ENCODE peak calls at places on chromosomes 1 and 21, in six cellular contexts. U, X, N, E, R and W are unnamed samples.

GRCh38 chr1:110785055-110785454 is 87.9 kb upstream of the CD53 start:
- DNase-seq in U (no peak), X (no peak), N (no peak), E (no peak), R (no peak), W (no peak)

GRCh38 chr1:119046429-119047039 is 58.4 kb upstream of the TBX15 start:
- DNase-seq in U (no peak), X (peak), N (no peak), E (no peak), R (no peak), W (no peak)

GRCh38 chr1:206110161-206110560 is 7.0 kb downstream of the AVPR1B start:
- DNase-seq in U (no peak), X (no peak), N (no peak), E (no peak), R (no peak), W (no peak)

GRCh38 chr1:209883341-209883971 is 54.6 kb upstream of the SYT14 start:
- DNase-seq in U (no peak), X (no peak), N (no peak), E (no peak), R (peak), W (no peak)

GRCh38 chr1:39540504-39541031 is 36.0 kb downstream of the PABPC4 start:
- DNase-seq in U (peak), X (no peak), N (no peak), E (no peak), R (no peak), W (peak)

GRCh38 chr1:23865543-23865930 is 2.6 kb downstream of the FUCA1 start:
- DNase-seq in U (peak), X (peak), N (no peak), E (no peak), R (no peak), W (no peak)

GRCh38 chr1:211127166-211127565 is 6.8 kb downstream of the KCNH1 start:
- DNase-seq in U (no peak), X (no peak), N (no peak), E (no peak), R (no peak), W (no peak)

GRCh38 chr1:162916407-162916806 is 55.4 kb upstream of the CCDC190 start:
- DNase-seq in U (no peak), X (no peak), N (no peak), E (no peak), R (no peak), W (no peak)

GRCh38 chr1:150498342-150498741 is 9.6 kb upstream of the ECM1 start:
- DNase-seq in U (no peak), X (no peak), N (no peak), E (no peak), R (no peak), W (no peak)

GRCh38 chr1:185816460-185816859 is 82.3 kb downstream of the HMCN1 start:
- DNase-seq in U (no peak), X (no peak), N (no peak), E (no peak), R (no peak), W (no peak)

GRCh38 chr1:9311489-9311888 is 18.8 kb downstream of the SPSB1 start:
- DNase-seq in U (no peak), X (no peak), N (no peak), E (no peak), R (no peak), W (no peak)

GRCh38 chr1:165696625-165697100 is 1.7 kb downstream of the ALDH9A1 start:
- DNase-seq in U (no peak), X (no peak), N (no peak), E (no peak), R (peak), W (no peak)

GRCh38 chr1:91803133-91803532 is 82.8 kb downstream of the TGFBR3 start:
- DNase-seq in U (no peak), X (no peak), N (no peak), E (no peak), R (no peak), W (no peak)

GRCh38 chr1:93488222-93488621 is 40.3 kb downstream of the FNBP1L start:
- DNase-seq in U (no peak), X (no peak), N (no peak), E (no peak), R (no peak), W (no peak)

GRCh38 chr1:16111771-16112557 is 38.5 kb upstream of the FAM131C start:
- DNase-seq in U (peak), X (no peak), N (no peak), E (no peak), R (no peak), W (no peak)

GRCh38 chr1:110053557-110054428 is 16.7 kb downstream of the ALX3 start:
- DNase-seq in U (peak), X (no peak), N (peak), E (peak), R (peak), W (no peak)

GRCh38 chr1:151705739-151706463 is 10.7 kb downstream of the CELF3 start:
- DNase-seq in U (no peak), X (no peak), N (no peak), E (peak), R (no peak), W (no peak)

GRCh38 chr1:94693029-94693428 is 127.1 kb upstream of the SLC44A3 start:
- DNase-seq in U (no peak), X (no peak), N (no peak), E (no peak), R (peak), W (no peak)

GRCh38 chr21:41545500-41546359 is 37.8 kb upstream of the TMPRSS2 start:
- DNase-seq in U (no peak), X (no peak), N (no peak), E (no peak), R (no peak), W (no peak)

GRCh38 chr1:187244623-187245022 is 415.9 kb downstream of the PLA2G4A start:
- DNase-seq in U (no peak), X (no peak), N (peak), E (no peak), R (no peak), W (no peak)

GRCh38 chr1:109704173-109704572 is 7.9 kb upstream of the GSTM5 start:
- DNase-seq in U (no peak), X (no peak), N (no peak), E (no peak), R (peak), W (no peak)

GRCh38 chr1:177164380-177165068 is at the start of gene ASTN1:
- DNase-seq in U (no peak), X (no peak), N (peak), E (no peak), R (peak), W (no peak)

GRCh38 chr1:17212487-17213121 is 7.7 kb downstream of the PADI1 start:
- DNase-seq in U (no peak), X (peak), N (peak), E (no peak), R (peak), W (no peak)

GRCh38 chr1:218380125-218380977 is 35.2 kb downstream of the TGFB2 start:
- DNase-seq in U (no peak), X (peak), N (peak), E (no peak), R (no peak), W (no peak)

GRCh38 chr1:207867136-207868081 is 43.5 kb downstream of the CD34 start:
- DNase-seq in U (peak), X (no peak), N (no peak), E (no peak), R (no peak), W (peak)

GRCh38 chr1:226353698-226354525 is 44.9 kb upstream of the LIN9 start:
- DNase-seq in U (no peak), X (no peak), N (peak), E (peak), R (no peak), W (no peak)

GRCh38 chr21:45169682-45170081 is 95.3 kb downstream of the ADARB1 start:
- DNase-seq in U (no peak), X (no peak), N (no peak), E (no peak), R (no peak), W (no peak)

GRCh38 chr1:206067486-206068302 is 14.7 kb downstream of the RHEX start:
- DNase-seq in U (no peak), X (no peak), N (peak), E (no peak), R (no peak), W (no peak)

GRCh38 chr1:14113841-14114567 is 414.0 kb downstream of the PRDM2 start:
- DNase-seq in U (peak), X (no peak), N (peak), E (peak), R (peak), W (no peak)

GRCh38 chr1:65435987-65436386 is 15.5 kb downstream of the LEPR start:
- DNase-seq in U (no peak), X (no peak), N (peak), E (no peak), R (no peak), W (no peak)
- H3K27ac ChIP-seq in U (no peak), X (no peak), N (peak), E (no peak), R (no peak), W (no peak)

DNA sequence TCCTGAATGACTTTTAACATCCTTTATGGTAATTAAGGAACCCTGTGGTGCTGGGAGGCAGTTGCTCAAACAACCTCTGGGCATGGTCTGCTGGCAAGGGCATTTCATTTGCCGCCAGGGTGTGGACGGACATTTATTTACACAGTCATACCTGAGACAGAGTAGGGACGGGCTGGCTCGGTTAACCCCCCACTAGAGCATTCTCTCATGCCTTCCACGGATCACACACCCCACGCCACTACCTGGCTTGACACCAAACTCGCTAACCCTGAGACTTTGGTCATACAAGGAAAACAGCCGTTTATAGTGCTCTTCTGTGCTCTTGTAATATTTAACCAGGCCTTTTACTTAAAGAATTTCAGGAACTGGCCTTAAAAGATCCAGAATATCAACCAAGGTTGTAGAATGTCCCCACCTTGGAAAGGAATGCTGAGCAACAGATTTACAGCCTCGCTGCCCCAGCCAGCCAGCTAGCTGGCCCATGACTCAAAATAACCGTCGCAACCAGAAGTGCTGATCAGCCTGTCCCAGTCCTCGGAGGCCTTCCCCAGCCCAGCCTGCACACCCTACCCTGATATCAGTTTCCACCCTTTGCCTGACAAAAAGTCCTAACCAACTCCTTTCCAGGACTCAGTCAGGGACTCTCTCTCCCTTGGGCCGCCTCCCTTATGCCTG is 6.5 kb upstream of the PDXK start:
- DNase-seq in U (no peak), X (peak), N (no peak), E (no peak), R (no peak), W (no peak)
- H3K4me3 ChIP-seq in U (no peak), X (peak), N (no peak), E (no peak), R (no peak), W (no peak)

GRCh38 chr21:33070921-33071877 is 1.3 kb downstream of the OLIG1 start:
- DNase-seq in U (no peak), X (no peak), N (peak), E (no peak), R (peak), W (no peak)
- TF ChIP-seq CTCF in U (no peak), X (no peak), N (no peak), E (no peak), R (no peak), W (no peak)

DNA sequence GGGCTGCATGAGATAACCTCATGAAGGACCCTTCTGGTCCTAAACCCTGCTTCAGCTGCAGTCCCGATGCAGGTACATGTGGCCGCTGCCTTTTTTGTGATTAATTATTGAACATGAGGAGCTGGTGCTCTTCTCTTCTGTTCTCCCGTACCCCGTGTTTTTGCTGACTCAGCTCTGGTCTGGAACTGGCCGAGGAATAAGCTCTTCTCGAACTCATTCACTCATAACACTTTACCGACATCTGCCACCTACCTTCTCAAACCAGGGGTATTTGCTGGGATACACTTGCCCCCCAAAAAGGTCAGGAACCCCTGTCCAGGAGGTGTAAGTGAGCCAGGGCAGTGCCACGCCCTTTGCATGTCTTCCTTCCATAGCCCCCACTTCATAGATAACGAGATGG is 31.8 kb downstream of the KCNQ4 start:
- DNase-seq in U (no peak), X (no peak), N (no peak), E (no peak), R (no peak), W (no peak)
- H3K27ac ChIP-seq in U (no peak), X (no peak), N (no peak), E (no peak), R (no peak), W (no peak)

GRCh38 chr1:11741482-11741881 is 5.5 kb downstream of the AGTRAP start:
- DNase-seq in U (no peak), X (no peak), N (no peak), E (no peak), R (no peak), W (no peak)
- H3K4me3 ChIP-seq in U (no peak), X (no peak), N (no peak), E (no peak), R (no peak), W (no peak)

GRCh38 chr1:50424045-50424939 is 1.0 kb upstream of the DMRTA2 start:
- DNase-seq in U (no peak), X (no peak), N (no peak), E (no peak), R (peak), W (no peak)

GRCh38 chr1:50426702-50427085 is 3.5 kb upstream of the DMRTA2 start:
- DNase-seq in U (no peak), X (no peak), N (no peak), E (no peak), R (peak), W (no peak)

GRCh38 chr1:50426108-50426700 is 3.0 kb upstream of the DMRTA2 start:
- DNase-seq in U (no peak), X (no peak), N (no peak), E (no peak), R (peak), W (no peak)

GRCh38 chr1:50424940-50425375 is 1.7 kb upstream of the DMRTA2 start:
- DNase-seq in U (no peak), X (no peak), N (no peak), E (no peak), R (peak), W (no peak)

DNA sequence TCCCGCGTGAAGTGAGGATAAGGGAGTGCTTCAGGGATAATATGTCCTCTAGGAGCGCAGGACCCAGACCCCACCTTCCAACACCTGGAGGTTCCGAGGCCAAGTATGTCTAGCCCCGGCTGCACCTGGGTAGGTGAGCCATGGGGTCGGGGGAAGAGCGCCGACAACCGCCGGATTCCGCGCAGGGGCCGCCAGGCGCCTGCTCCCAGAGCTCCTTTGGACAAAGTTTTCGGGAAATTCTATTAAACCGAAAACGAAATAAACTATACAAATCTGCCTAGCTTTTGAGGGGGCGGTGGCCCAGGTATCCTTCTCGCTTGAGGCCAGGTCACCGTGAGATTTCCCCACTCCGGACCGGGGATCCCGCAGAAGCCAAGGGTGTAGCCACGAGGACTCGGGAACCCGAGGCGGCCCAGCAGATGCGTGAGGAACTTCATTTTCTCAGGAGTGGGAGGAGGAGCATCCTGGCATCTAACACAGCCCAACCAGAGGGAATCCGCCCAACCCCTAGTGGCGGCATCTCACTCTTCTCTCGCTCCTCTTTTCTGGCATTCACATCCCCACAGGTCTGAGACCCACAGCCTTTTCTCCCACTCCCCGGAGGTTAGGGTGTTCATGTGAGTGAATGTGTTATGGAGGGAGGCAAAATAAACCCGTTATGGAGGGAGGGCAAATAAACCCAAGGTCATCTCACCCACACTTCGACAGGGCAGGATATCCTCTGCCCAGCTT is 2.3 kb upstream of the DMRTA2 start:
- DNase-seq in U (no peak), X (no peak), N (no peak), E (no peak), R (peak), W (no peak)
- TF ChIP-seq CTCF in U (no peak), X (no peak), N (peak), E (no peak), R (peak), W (no peak)

GRCh38 chr1:3356827-3357457 is 97.5 kb upstream of the ARHGEF16 start:
- DNase-seq in U (no peak), X (no peak), N (no peak), E (no peak), R (no peak), W (no peak)

GRCh38 chr1:3355894-3356826 is 98.3 kb upstream of the ARHGEF16 start:
- DNase-seq in U (no peak), X (no peak), N (no peak), E (no peak), R (no peak), W (no peak)

GRCh38 chr1:3352952-3353331 is 101.5 kb upstream of the ARHGEF16 start:
- DNase-seq in U (peak), X (no peak), N (no peak), E (no peak), R (no peak), W (no peak)

GRCh38 chr1:3353901-3354300 is 100.6 kb upstream of the ARHGEF16 start:
- DNase-seq in U (no peak), X (no peak), N (no peak), E (no peak), R (no peak), W (no peak)

DNA sequence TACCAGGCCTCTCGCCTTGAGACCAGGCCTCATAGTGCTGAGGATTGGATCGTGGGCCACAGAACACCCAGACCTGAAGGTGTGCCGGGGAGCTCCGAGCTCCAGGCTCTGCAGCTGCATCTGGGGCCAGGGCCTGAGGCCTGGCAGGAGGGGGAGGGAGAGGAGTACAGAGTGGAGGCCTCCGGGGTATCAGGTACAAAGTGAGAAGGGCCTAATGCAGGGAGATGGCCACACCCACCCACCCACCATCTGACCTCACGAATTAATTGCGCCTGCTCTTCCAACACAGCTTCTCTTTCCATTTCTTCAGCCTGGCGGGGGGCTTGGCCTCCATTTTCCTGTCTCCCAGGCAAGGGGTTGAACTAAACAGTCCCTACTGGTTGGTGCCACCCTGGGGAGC is 99.4 kb upstream of the ARHGEF16 start:
- DNase-seq in U (no peak), X (no peak), N (no peak), E (no peak), R (no peak), W (no peak)
- H3K27ac ChIP-seq in U (no peak), X (no peak), N (peak), E (no peak), R (no peak), W (peak)

GRCh38 chr1:53375440-53375839 is 47.6 kb upstream of the LRP8 start:
- DNase-seq in U (no peak), X (no peak), N (no peak), E (no peak), R (no peak), W (peak)
- H3K4me3 ChIP-seq in U (no peak), X (no peak), N (no peak), E (no peak), R (no peak), W (no peak)

DNA sequence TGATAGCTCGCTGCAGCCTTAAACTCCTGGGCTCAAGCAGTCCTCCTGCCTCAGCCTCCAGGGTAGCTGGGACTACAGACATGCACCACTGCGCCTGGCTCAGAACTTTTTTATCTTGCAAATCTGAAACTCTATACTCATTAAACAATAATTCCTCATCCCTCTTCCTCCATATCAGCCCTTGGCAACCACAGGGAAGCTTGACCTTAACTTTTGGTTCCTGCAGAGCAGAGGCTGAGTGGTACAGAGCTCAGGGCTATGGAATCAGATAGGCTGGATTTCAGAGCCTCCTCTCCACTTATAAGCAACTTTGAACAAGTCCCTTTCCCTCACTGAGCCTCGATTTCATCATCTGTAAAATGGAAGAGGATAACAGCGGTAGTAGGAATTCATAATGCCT is 47.4 kb downstream of the ECE1 start:
- DNase-seq in U (no peak), X (peak), N (no peak), E (no peak), R (no peak), W (no peak)
- TF ChIP-seq CTCF in U (no peak), X (no peak), N (no peak), E (no peak), R (no peak), W (no peak)